ENCODE peak calls at places on chromosomes 12 and 14, in seven cellular contexts. One of them, this sample, is unnamed. For H3K4me1, the result is how much of the 10 kb centered on the place peaks cover.

GRCh38 chr12:4555804-4556203 is 6.2 kb upstream of the DYRK4 start:
- DNase-seq in heart left ventricle: no peak
- DNase-seq in Panc1: no peak
- DNase-seq in left lung: no peak
- DNase-seq in tibial artery: no peak
- DNase-seq in GM23248: peak
- DNase-seq in SK-N-SH: no peak
- DNase-seq in this sample: no peak

GRCh38 chr12:61490732-61491498 is 769.3 kb upstream of the USP15 start:
- DNase-seq in heart left ventricle: no peak
- DNase-seq in SK-N-SH: no peak
- DNase-seq in GM23248: peak
- DNase-seq in tibial artery: no peak
- DNase-seq in left lung: no peak
- DNase-seq in Panc1: no peak
- DNase-seq in this sample: no peak

GRCh38 chr14:26775765-26776577 is 178.1 kb upstream of the NOVA1 start:
- DNase-seq in heart left ventricle: no peak
- DNase-seq in GM23248: peak
- DNase-seq in left lung: no peak
- DNase-seq in tibial artery: no peak
- DNase-seq in SK-N-SH: no peak
- DNase-seq in Panc1: peak
- DNase-seq in this sample: no peak

GRCh38 chr12:14613718-14614117 is 46.0 kb upstream of the PLBD1 start:
- DNase-seq in tibial artery: no peak
- DNase-seq in SK-N-SH: no peak
- DNase-seq in GM23248: no peak
- DNase-seq in Panc1: no peak
- DNase-seq in heart left ventricle: no peak
- DNase-seq in left lung: no peak
- DNase-seq in this sample: no peak

GRCh38 chr14:35296505-35296904 is 4.3 kb downstream of the PSMA6 start:
- DNase-seq in GM23248: peak
- DNase-seq in heart left ventricle: no peak
- DNase-seq in tibial artery: no peak
- DNase-seq in SK-N-SH: no peak
- DNase-seq in left lung: no peak
- DNase-seq in Panc1: no peak
- DNase-seq in this sample: no peak

GRCh38 chr12:102659200-102659911 is 179.0 kb upstream of the IGF1 start:
- DNase-seq in Panc1: no peak
- DNase-seq in tibial artery: no peak
- DNase-seq in SK-N-SH: no peak
- DNase-seq in left lung: no peak
- DNase-seq in heart left ventricle: no peak
- DNase-seq in GM23248: no peak
- DNase-seq in this sample: no peak

GRCh38 chr12:8605057-8605456 is 7.6 kb downstream of the AICDA start:
- DNase-seq in Panc1: no peak
- DNase-seq in left lung: no peak
- DNase-seq in heart left ventricle: no peak
- DNase-seq in GM23248: no peak
- DNase-seq in tibial artery: no peak
- DNase-seq in SK-N-SH: no peak
- DNase-seq in this sample: no peak

GRCh38 chr14:24818823-24819341 is 184.9 kb upstream of the GZMB start:
- DNase-seq in GM23248: no peak
- DNase-seq in Panc1: no peak
- DNase-seq in tibial artery: no peak
- DNase-seq in SK-N-SH: no peak
- DNase-seq in heart left ventricle: no peak
- DNase-seq in left lung: no peak
- DNase-seq in this sample: no peak

GRCh38 chr14:64421166-64421565 is 33.0 kb downstream of the MTHFD1 start:
- DNase-seq in tibial artery: no peak
- DNase-seq in heart left ventricle: no peak
- DNase-seq in Panc1: no peak
- DNase-seq in left lung: no peak
- DNase-seq in GM23248: peak
- DNase-seq in SK-N-SH: no peak
- DNase-seq in this sample: peak

GRCh38 chr12:95283371-95283770 is 65.8 kb downstream of the VEZT start:
- DNase-seq in tibial artery: no peak
- DNase-seq in Panc1: no peak
- DNase-seq in GM23248: no peak
- DNase-seq in left lung: no peak
- DNase-seq in SK-N-SH: no peak
- DNase-seq in heart left ventricle: no peak
- DNase-seq in this sample: no peak

GRCh38 chr14:44589180-44589579 is 82.1 kb upstream of the FSCB start:
- DNase-seq in Panc1: no peak
- DNase-seq in left lung: no peak
- DNase-seq in GM23248: no peak
- DNase-seq in heart left ventricle: no peak
- DNase-seq in SK-N-SH: no peak
- DNase-seq in tibial artery: no peak
- DNase-seq in this sample: no peak

GRCh38 chr14:64720190-64720589 is 16.0 kb downstream of the PLEKHG3 start:
- DNase-seq in heart left ventricle: no peak
- DNase-seq in Panc1: peak
- DNase-seq in tibial artery: no peak
- DNase-seq in GM23248: peak
- DNase-seq in left lung: peak
- DNase-seq in SK-N-SH: no peak
- DNase-seq in this sample: peak

GRCh38 chr12:13559318-13559978 is 362.9 kb downstream of the EMP1 start:
- DNase-seq in left lung: no peak
- DNase-seq in Panc1: no peak
- DNase-seq in SK-N-SH: no peak
- DNase-seq in tibial artery: no peak
- DNase-seq in GM23248: no peak
- DNase-seq in heart left ventricle: no peak
- DNase-seq in this sample: no peak

GRCh38 chr14:104752338-104752734 is 611 bp upstream of the SIVA1 start:
- DNase-seq in Panc1: no peak
- DNase-seq in GM23248: no peak
- DNase-seq in heart left ventricle: no peak
- DNase-seq in SK-N-SH: no peak
- DNase-seq in left lung: no peak
- DNase-seq in tibial artery: no peak
- DNase-seq in this sample: no peak

GRCh38 chr14:41022932-41023331 is 583.7 kb upstream of the LRFN5 start:
- DNase-seq in tibial artery: no peak
- DNase-seq in heart left ventricle: no peak
- DNase-seq in SK-N-SH: no peak
- DNase-seq in GM23248: no peak
- DNase-seq in Panc1: no peak
- DNase-seq in left lung: no peak
- DNase-seq in this sample: no peak

GRCh38 chr12:70609739-70610491 is 27.3 kb downstream of the PTPRB start:
- DNase-seq in heart left ventricle: peak
- DNase-seq in SK-N-SH: peak
- DNase-seq in Panc1: no peak
- DNase-seq in tibial artery: peak
- DNase-seq in left lung: peak
- DNase-seq in GM23248: peak
- DNase-seq in this sample: peak

GRCh38 chr14:44960146-44960545 is 1.6 kb downstream of the KLHL28 start:
- DNase-seq in tibial artery: no peak
- DNase-seq in heart left ventricle: no peak
- DNase-seq in GM23248: peak
- DNase-seq in SK-N-SH: no peak
- DNase-seq in Panc1: no peak
- DNase-seq in left lung: no peak
- DNase-seq in this sample: no peak

GRCh38 chr12:9909724-9910123 is 22.4 kb downstream of the CLEC2A start:
- DNase-seq in tibial artery: no peak
- DNase-seq in GM23248: no peak
- DNase-seq in SK-N-SH: no peak
- DNase-seq in left lung: no peak
- DNase-seq in heart left ventricle: no peak
- DNase-seq in Panc1: no peak
- DNase-seq in this sample: no peak

GRCh38 chr12:54579696-54580333 is 8.6 kb downstream of the PPP1R1A start:
- DNase-seq in GM23248: peak
- DNase-seq in SK-N-SH: peak
- DNase-seq in tibial artery: peak
- DNase-seq in Panc1: peak
- DNase-seq in heart left ventricle: peak
- DNase-seq in left lung: peak
- DNase-seq in this sample: no peak

GRCh38 chr14:33682746-33683145 is 268.1 kb downstream of the EGLN3 start:
- DNase-seq in Panc1: no peak
- DNase-seq in heart left ventricle: peak
- DNase-seq in GM23248: peak
- DNase-seq in SK-N-SH: no peak
- DNase-seq in left lung: peak
- DNase-seq in tibial artery: peak
- DNase-seq in this sample: no peak

GRCh38 chr14:94180655-94181271 is 6.6 kb downstream of the PPP4R4 start:
- DNase-seq in SK-N-SH: peak
- DNase-seq in heart left ventricle: no peak
- DNase-seq in tibial artery: no peak
- DNase-seq in Panc1: no peak
- DNase-seq in left lung: no peak
- DNase-seq in GM23248: peak
- DNase-seq in this sample: no peak
- H3K4me3 ChIP-seq in SK-N-SH: peak
- H3K4me3 ChIP-seq in heart left ventricle: no peak
- H3K4me3 ChIP-seq in tibial artery: no peak
- H3K4me3 ChIP-seq in Panc1: peak
- H3K4me3 ChIP-seq in left lung: no peak
- H3K4me3 ChIP-seq in GM23248: peak
- H3K4me3 ChIP-seq in this sample: no peak

GRCh38 chr14:106846218-106846617 is 1319.8 kb downstream of the TMEM121 start:
- DNase-seq in left lung: no peak
- DNase-seq in heart left ventricle: no peak
- DNase-seq in GM23248: no peak
- DNase-seq in Panc1: no peak
- DNase-seq in SK-N-SH: no peak
- DNase-seq in tibial artery: no peak
- DNase-seq in this sample: no peak
- H3K4me1 ChIP-seq in left lung: under half
- H3K4me1 ChIP-seq in heart left ventricle: under half
- H3K4me1 ChIP-seq in GM23248: under half
- H3K4me1 ChIP-seq in Panc1: under half
- H3K4me1 ChIP-seq in SK-N-SH: under half
- H3K4me1 ChIP-seq in tibial artery: under half
- H3K4me1 ChIP-seq in this sample: under half

DNA sequence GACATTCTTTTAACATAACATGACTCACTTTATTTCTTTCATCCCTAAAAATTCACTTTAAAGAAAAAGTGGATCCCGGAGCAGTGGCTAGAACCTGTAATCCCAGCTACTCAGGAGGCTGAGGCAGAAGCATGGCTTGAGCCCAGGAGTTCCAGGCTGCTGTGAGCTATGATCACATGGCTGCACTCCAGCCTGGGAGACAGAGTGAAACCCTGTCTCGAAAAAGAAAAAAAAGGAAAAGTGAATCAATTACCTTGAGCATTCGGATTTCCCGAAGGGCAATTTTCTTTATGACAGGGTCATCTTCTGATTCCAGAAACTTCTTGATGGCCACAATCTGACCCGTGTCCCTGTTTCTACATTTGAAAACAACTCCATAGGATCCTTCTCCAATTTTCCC is 1.2 kb downstream of the CDKL1 start:
- DNase-seq in heart left ventricle: peak
- DNase-seq in Panc1: no peak
- DNase-seq in SK-N-SH: no peak
- DNase-seq in GM23248: peak
- DNase-seq in tibial artery: peak
- DNase-seq in left lung: no peak
- DNase-seq in this sample: no peak
- H3K4me3 ChIP-seq in heart left ventricle: peak
- H3K4me3 ChIP-seq in Panc1: peak
- H3K4me3 ChIP-seq in SK-N-SH: no peak
- H3K4me3 ChIP-seq in GM23248: peak
- H3K4me3 ChIP-seq in tibial artery: peak
- H3K4me3 ChIP-seq in left lung: peak
- H3K4me3 ChIP-seq in this sample: peak

GRCh38 chr12:109717390-109718357 is 4.0 kb downstream of the FAM222A start:
- DNase-seq in GM23248: no peak
- DNase-seq in heart left ventricle: no peak
- DNase-seq in tibial artery: no peak
- DNase-seq in left lung: no peak
- DNase-seq in SK-N-SH: peak
- DNase-seq in Panc1: no peak
- DNase-seq in this sample: no peak

GRCh38 chr12:109720152-109720855 is 6.7 kb downstream of the FAM222A start:
- DNase-seq in Panc1: no peak
- DNase-seq in GM23248: no peak
- DNase-seq in heart left ventricle: peak
- DNase-seq in left lung: no peak
- DNase-seq in tibial artery: no peak
- DNase-seq in SK-N-SH: peak
- DNase-seq in this sample: no peak

GRCh38 chr12:109720856-109721189 is 7.2 kb downstream of the FAM222A start:
- DNase-seq in tibial artery: no peak
- DNase-seq in heart left ventricle: no peak
- DNase-seq in GM23248: no peak
- DNase-seq in left lung: no peak
- DNase-seq in Panc1: no peak
- DNase-seq in SK-N-SH: no peak
- DNase-seq in this sample: no peak

GRCh38 chr12:109718390-109718789 is 4.8 kb downstream of the FAM222A start:
- DNase-seq in left lung: no peak
- DNase-seq in GM23248: no peak
- DNase-seq in Panc1: no peak
- DNase-seq in tibial artery: no peak
- DNase-seq in SK-N-SH: peak
- DNase-seq in heart left ventricle: no peak
- DNase-seq in this sample: no peak

DNA sequence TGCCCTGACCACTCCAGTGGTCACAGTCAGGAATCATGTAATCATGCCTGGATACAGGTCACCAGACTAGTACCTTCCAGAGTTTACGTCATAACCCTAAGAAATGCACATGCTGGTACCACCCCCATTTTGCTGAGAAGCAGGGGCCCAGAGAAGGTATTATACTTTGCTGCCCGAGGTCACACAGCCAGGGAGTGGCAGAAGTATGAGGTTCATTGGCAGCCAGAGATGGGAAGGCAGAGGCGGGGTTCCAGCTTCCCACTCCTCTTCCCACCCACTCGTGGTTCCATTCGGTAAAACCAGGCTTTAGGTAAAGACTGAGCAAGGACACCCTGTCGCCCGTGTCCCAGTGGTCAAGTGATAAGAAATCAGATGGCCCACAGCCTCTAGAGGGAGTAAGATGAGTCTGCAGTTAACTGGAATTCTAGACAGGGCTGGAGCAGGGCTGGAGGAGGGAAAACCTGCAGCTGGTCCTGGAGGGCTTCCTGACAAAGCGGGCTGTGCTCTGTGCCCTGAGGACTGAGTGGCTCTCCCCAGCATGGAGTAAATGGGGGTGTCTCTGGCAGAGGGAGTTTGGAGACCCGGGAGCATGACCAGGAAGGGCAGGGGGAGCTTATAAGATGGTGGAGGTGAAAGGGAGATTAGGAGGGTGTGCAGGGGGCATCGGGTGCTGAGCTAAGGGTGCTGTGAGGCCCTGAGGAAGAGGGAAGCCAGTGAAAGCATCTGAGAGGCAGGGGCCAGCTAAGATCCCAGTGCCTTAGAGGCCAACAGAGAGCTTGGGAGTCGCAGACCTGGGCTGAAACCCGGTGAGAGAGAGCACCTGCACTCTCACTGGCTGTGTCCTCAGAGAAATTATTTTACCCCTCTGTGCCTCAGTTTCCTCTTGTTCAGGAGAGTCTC is 5.7 kb downstream of the FAM222A start:
- DNase-seq in heart left ventricle: no peak
- DNase-seq in SK-N-SH: peak
- DNase-seq in GM23248: no peak
- DNase-seq in Panc1: no peak
- DNase-seq in left lung: no peak
- DNase-seq in tibial artery: no peak
- DNase-seq in this sample: no peak
- H3K4me1 ChIP-seq in heart left ventricle: half or more
- H3K4me1 ChIP-seq in SK-N-SH: half or more
- H3K4me1 ChIP-seq in GM23248: under half
- H3K4me1 ChIP-seq in Panc1: under half
- H3K4me1 ChIP-seq in left lung: under half
- H3K4me1 ChIP-seq in tibial artery: under half
- H3K4me1 ChIP-seq in this sample: under half